ENCODE peak calls at places on chromosomes 1 and 21, in ten cellular contexts. Q, X, H, N, O, L, J, R, Z and F are unnamed samples.

GRCh38 chr1:22935450-22935849 is 37.2 kb downstream of the LACTBL1 start:
- DNase-seq in Q (no peak), X (no peak), H (no peak), N (no peak), O (no peak), L (no peak), J (no peak), R (no peak), Z (no peak), F (no peak)

GRCh38 chr1:101474039-101474665 is 237.3 kb downstream of the S1PR1 start:
- DNase-seq in Q (no peak), X (no peak), H (no peak), N (no peak), O (no peak), L (no peak), J (peak; percentile 2), R (no peak), Z (peak; percentile 25), F (no peak)

GRCh38 chr1:240189386-240189989 is 97.8 kb downstream of the FMN2 start:
- DNase-seq in Q (peak; percentile 41), X (no peak), H (no peak), N (peak; percentile 42), O (peak; percentile 63), L (no peak), J (peak; percentile 67), R (no peak), Z (peak; percentile 37), F (no peak)

GRCh38 chr21:35324372-35325220 is 275.5 kb upstream of the RUNX1 start:
- DNase-seq in Q (peak; percentile 72), X (no peak), H (no peak), N (peak; percentile 94), O (no peak), L (peak; percentile 44), J (peak; percentile 17), R (no peak), Z (no peak), F (no peak)

GRCh38 chr1:22140681-22141080 is 2.2 kb downstream of the WNT4 start:
- DNase-seq in Q (no peak), X (no peak), H (no peak), N (no peak), O (no peak), L (no peak), J (peak; percentile 49), R (no peak), Z (no peak), F (no peak)

GRCh38 chr1:42730988-42731387 is 9.0 kb downstream of the CLDN19 start:
- DNase-seq in Q (no peak), X (no peak), H (peak; percentile 9), N (no peak), O (peak; percentile 69), L (no peak), J (peak; percentile 51), R (no peak), Z (no peak), F (no peak)

GRCh38 chr1:241627453-241628329 is 12.5 kb downstream of the CHML start:
- DNase-seq in Q (peak; percentile 85), X (no peak), H (no peak), N (peak; percentile 77), O (peak; percentile 65), L (no peak), J (peak; percentile 67), R (no peak), Z (no peak), F (no peak)

GRCh38 chr1:58528518-58528917 is 18.0 kb downstream of the OMA1 start:
- DNase-seq in Q (peak; percentile 84), X (no peak), H (no peak), N (peak; percentile 84), O (no peak), L (no peak), J (no peak), R (no peak), Z (no peak), F (no peak)

GRCh38 chr21:45386728-45387371 is 18.1 kb upstream of the COL18A1 start:
- DNase-seq in Q (peak; percentile 91), X (no peak), H (no peak), N (peak; percentile 90), O (no peak), L (peak; percentile 67), J (no peak), R (peak; percentile 48), Z (no peak), F (peak; percentile 75)

GRCh38 chr21:24353492-24353891 is 1253.8 kb downstream of the MRPL39 start:
- DNase-seq in Q (no peak), X (no peak), H (no peak), N (no peak), O (no peak), L (no peak), J (no peak), R (no peak), Z (no peak), F (no peak)

GRCh38 chr1:17347769-17348592 is 24.0 kb upstream of the PADI6 start:
- DNase-seq in Q (peak; percentile 22), X (no peak), H (no peak), N (peak; percentile 15), O (peak; percentile 41), L (no peak), J (no peak), R (no peak), Z (no peak), F (no peak)

GRCh38 chr1:227952374-227953021 is 4.8 kb upstream of the WNT9A start:
- DNase-seq in Q (no peak), X (no peak), H (no peak), N (no peak), O (no peak), L (no peak), J (no peak), R (no peak), Z (no peak), F (no peak)

GRCh38 chr1:192807221-192807967 is 1.4 kb upstream of the RGS2 start:
- DNase-seq in Q (peak; percentile 57), X (no peak), H (no peak), N (peak; percentile 29), O (no peak), L (no peak), J (no peak), R (no peak), Z (no peak), F (no peak)

GRCh38 chr1:55043726-55044125 is 4.4 kb downstream of the PCSK9 start:
- DNase-seq in Q (no peak), X (no peak), H (no peak), N (no peak), O (no peak), L (no peak), J (no peak), R (no peak), Z (no peak), F (no peak)

GRCh38 chr1:79662596-79662995 is 656.1 kb upstream of the ADGRL4 start:
- DNase-seq in Q (peak; percentile 10), X (no peak), H (no peak), N (no peak), O (no peak), L (no peak), J (no peak), R (no peak), Z (no peak), F (no peak)

GRCh38 chr1:212669102-212669501 is 30.5 kb downstream of the BATF3 start:
- DNase-seq in Q (peak; percentile 34), X (no peak), H (no peak), N (peak; percentile 33), O (no peak), L (no peak), J (no peak), R (no peak), Z (no peak), F (no peak)

GRCh38 chr1:231147896-231148295 is 14.0 kb upstream of the TRIM67 start:
- DNase-seq in Q (no peak), X (no peak), H (no peak), N (no peak), O (no peak), L (no peak), J (no peak), R (no peak), Z (no peak), F (no peak)

GRCh38 chr1:85494074-85494956 is 29.4 kb upstream of the DDAH1 start:
- DNase-seq in Q (no peak), X (no peak), H (no peak), N (no peak), O (peak; percentile 51), L (no peak), J (no peak), R (no peak), Z (no peak), F (no peak)

GRCh38 chr1:48251858-48252257 is 29.3 kb downstream of the SLC5A9 start:
- DNase-seq in Q (no peak), X (no peak), H (no peak), N (no peak), O (no peak), L (no peak), J (no peak), R (no peak), Z (no peak), F (no peak)

GRCh38 chr1:193448682-193449461 is 262.5 kb upstream of the B3GALT2 start:
- DNase-seq in Q (no peak), X (no peak), H (no peak), N (no peak), O (peak; percentile 70), L (no peak), J (no peak), R (no peak), Z (no peak), F (no peak)

GRCh38 chr1:3366181-3367051 is 88.0 kb upstream of the ARHGEF16 start:
- DNase-seq in Q (peak; percentile 52), X (no peak), H (no peak), N (no peak), O (no peak), L (peak; percentile 70), J (peak; percentile 35), R (no peak), Z (no peak), F (peak; percentile 72)